ENCODE peak calls at places on chromosomes 2 and 18, in ten cellular contexts. V is effector memory CD4-positive, alpha-beta T cell; Y is stomach; J is CD8-positive, alpha-beta T cell; C is kidney; E is neuronal stem cell; N is heart left ventricle; G is GM23338; I is adipocyte; W is body of pancreas. Z is an unnamed sample. For H3K36me3 and H3K4me1, the result is how much of the 10 kb centered on the place peaks cover.

GRCh38 chr18:74266161-74266560 is 25.6 kb downstream of the CYB5A start:
- DNase-seq in V (no peak), Y (no peak), J (no peak), C (no peak), E (no peak), N (no peak), G (no peak), I (no peak), W (no peak), Z (no peak)

GRCh38 chr2:20643826-20644225 is 7.1 kb downstream of the HS1BP3 start:
- DNase-seq in V (no peak), Y (no peak), J (no peak), C (no peak), E (no peak), N (no peak), G (no peak), I (no peak), W (no peak), Z (no peak)

GRCh38 chr18:76450912-76451421 is 44.1 kb downstream of the ZNF516 start:
- DNase-seq in V (no peak), Y (no peak), J (no peak), C (peak), E (peak), N (peak), G (peak), I (peak), W (no peak), Z (no peak)

GRCh38 chr2:58594175-58594574 is 353.1 kb upstream of the FANCL start:
- DNase-seq in V (no peak), Y (no peak), J (no peak), C (no peak), E (no peak), N (no peak), G (peak), I (no peak), W (peak), Z (no peak)

GRCh38 chr2:106085441-106085911 is 108.6 kb downstream of the UXS1 start:
- DNase-seq in V (peak), Y (peak), J (no peak), C (no peak), E (no peak), N (peak), G (peak), I (peak), W (peak), Z (no peak)

GRCh38 chr2:25615395-25615794 is 58.0 kb downstream of the DTNB start:
- DNase-seq in V (no peak), Y (no peak), J (no peak), C (no peak), E (no peak), N (no peak), G (peak), I (no peak), W (no peak), Z (no peak)

GRCh38 chr2:145025382-145025781 is 505.5 kb upstream of the ZEB2 start:
- DNase-seq in V (no peak), Y (no peak), J (no peak), C (no peak), E (no peak), N (no peak), G (no peak), I (no peak), W (no peak), Z (no peak)

GRCh38 chr2:128469203-128469602 is 150.5 kb upstream of the HS6ST1 start:
- DNase-seq in V (no peak), Y (no peak), J (no peak), C (no peak), E (no peak), N (no peak), G (no peak), I (no peak), W (no peak), Z (no peak)

GRCh38 chr2:55460562-55460961 is 40.9 kb upstream of the CCDC88A start:
- DNase-seq in V (no peak), Y (no peak), J (no peak), C (no peak), E (no peak), N (no peak), G (no peak), I (peak), W (no peak), Z (no peak)

GRCh38 chr2:121362776-121363175 is 77.8 kb upstream of the TFCP2L1 start:
- DNase-seq in V (no peak), Y (no peak), J (no peak), C (no peak), E (no peak), N (no peak), G (no peak), I (no peak), W (no peak), Z (no peak)

GRCh38 chr2:33555681-33556080 is 43.4 kb downstream of the FAM98A start:
- DNase-seq in V (no peak), Y (no peak), J (no peak), C (no peak), E (no peak), N (no peak), G (no peak), I (no peak), W (no peak), Z (no peak)

GRCh38 chr2:121907905-121908304 is 152.5 kb downstream of the TSN start:
- DNase-seq in V (no peak), Y (no peak), J (no peak), C (no peak), E (no peak), N (no peak), G (no peak), I (no peak), W (no peak), Z (no peak)

GRCh38 chr18:35776481-35776880 is 194.9 kb downstream of the GALNT1 start:
- DNase-seq in V (no peak), Y (no peak), J (no peak), C (no peak), E (no peak), N (no peak), G (no peak), I (no peak), W (no peak), Z (no peak)

GRCh38 chr2:53559302-53559967 is 208.2 kb upstream of the CHAC2 start:
- DNase-seq in V (no peak), Y (no peak), J (no peak), C (no peak), E (no peak), N (no peak), G (no peak), I (no peak), W (no peak), Z (no peak)

GRCh38 chr2:70061317-70061716 is 26.0 kb upstream of the PCBP1 start:
- DNase-seq in V (no peak), Y (no peak), J (no peak), C (no peak), E (no peak), N (no peak), G (no peak), I (no peak), W (no peak), Z (no peak)
- H3K36me3 ChIP-seq in V (under half), Y (under half), J (under half), C (under half), E (half or more), N (under half), G (under half), I (half or more), W (under half), Z (under half)

GRCh38 chr2:220955776-220956175 is 616.3 kb downstream of the EPHA4 start:
- DNase-seq in V (no peak), Y (no peak), J (no peak), C (no peak), E (no peak), N (no peak), G (no peak), I (no peak), W (no peak), Z (no peak)
- H3K4me3 ChIP-seq in V (no peak), Y (no peak), J (no peak), C (no peak), E (no peak), N (no peak), G (no peak), I (no peak), W (no peak), Z (no peak)

GRCh38 chr18:14930576-14930975 is 182.6 kb downstream of the ANKRD30B start:
- DNase-seq in V (no peak), Y (no peak), J (no peak), C (no peak), E (no peak), N (no peak), G (no peak), I (no peak), W (no peak), Z (no peak)

GRCh38 chr18:14927701-14928100 is 179.7 kb downstream of the ANKRD30B start:
- DNase-seq in V (no peak), Y (no peak), J (no peak), C (no peak), E (no peak), N (no peak), G (no peak), I (no peak), W (no peak), Z (no peak)

GRCh38 chr18:14933049-14933851 is 185.3 kb downstream of the ANKRD30B start:
- DNase-seq in V (no peak), Y (no peak), J (no peak), C (no peak), E (no peak), N (no peak), G (no peak), I (no peak), W (no peak), Z (no peak)

GRCh38 chr18:14928396-14928795 is 180.4 kb downstream of the ANKRD30B start:
- DNase-seq in V (no peak), Y (no peak), J (no peak), C (no peak), E (no peak), N (no peak), G (no peak), I (no peak), W (no peak), Z (no peak)

DNA sequence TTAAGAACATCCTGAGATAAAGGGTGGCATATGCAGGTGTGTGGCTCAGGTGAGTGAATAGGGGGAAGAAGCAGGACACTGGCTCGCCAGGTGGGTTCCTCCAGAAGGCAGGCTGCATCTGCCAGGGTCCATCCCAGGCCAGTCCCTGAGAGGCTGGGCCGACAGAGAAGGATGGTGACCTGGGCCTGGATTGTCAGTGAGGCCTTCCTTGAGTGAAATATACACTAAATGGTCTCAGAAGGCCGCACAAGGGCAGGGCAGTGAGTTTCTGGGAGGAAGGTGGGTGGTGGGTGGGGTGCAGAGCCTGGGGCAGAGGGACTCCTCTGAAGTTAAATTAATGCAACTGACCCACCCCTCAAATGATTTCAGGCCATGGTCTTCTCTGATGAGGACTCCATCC is 182.1 kb downstream of the ANKRD30B start:
- DNase-seq in V (no peak), Y (no peak), J (no peak), C (no peak), E (no peak), N (no peak), G (no peak), I (no peak), W (no peak), Z (no peak)
- H3K4me1 ChIP-seq in V (under half), Y (under half), J (under half), C (under half), E (under half), N (under half), G (under half), I (under half), W (under half), Z (under half)

GRCh38 chr18:55351980-55352714 is 235.8 kb downstream of the TCF4 start:
- DNase-seq in V (no peak), Y (no peak), J (no peak), C (no peak), E (peak), N (no peak), G (peak), I (no peak), W (no peak), Z (no peak)

GRCh38 chr18:55353806-55354205 is 234.2 kb downstream of the TCF4 start:
- DNase-seq in V (no peak), Y (no peak), J (no peak), C (no peak), E (no peak), N (no peak), G (no peak), I (no peak), W (no peak), Z (no peak)

GRCh38 chr18:55355220-55355619 is 232.8 kb downstream of the TCF4 start:
- DNase-seq in V (no peak), Y (no peak), J (no peak), C (no peak), E (no peak), N (no peak), G (no peak), I (no peak), W (no peak), Z (no peak)

GRCh38 chr18:55354795-55355194 is 233.2 kb downstream of the TCF4 start:
- DNase-seq in V (no peak), Y (no peak), J (no peak), C (no peak), E (no peak), N (no peak), G (no peak), I (no peak), W (no peak), Z (no peak)

GRCh38 chr18:55353391-55353790 is 234.6 kb downstream of the TCF4 start:
- DNase-seq in V (no peak), Y (no peak), J (no peak), C (no peak), E (no peak), N (no peak), G (no peak), I (no peak), W (no peak), Z (no peak)
- H3K36me3 ChIP-seq in V (under half), Y (under half), J (under half), C (under half), E (under half), N (under half), G (under half), I (under half), W (under half), Z (under half)